ENCODE peak calls at places on chromosomes 1 and 21, in six cellular contexts. L is CD8-positive, alpha-beta memory T cell; G is psoas muscle; Z is cardiac muscle cell; U is neuronal stem cell; Y is AG04450. Q is an unnamed sample.

GRCh38 chr1:56080123-56080522 is 499.2 kb downstream of the PLPP3 start:
- DNase-seq in L (no peak), G (no peak), Z (no peak), U (no peak), Y (no peak), Q (no peak)

GRCh38 chr1:205248793-205249601 is 21.3 kb downstream of the TMCC2 start:
- DNase-seq in L (no peak), G (peak; percentile 67), Z (peak; percentile 68), U (no peak), Y (peak; percentile 51), Q (no peak)

GRCh38 chr21:44509539-44509938 is 30.5 kb downstream of the KRTAP10-1 start:
- DNase-seq in L (no peak), G (no peak), Z (no peak), U (no peak), Y (no peak), Q (no peak)

GRCh38 chr1:208990456-208990855 is 593.1 kb upstream of the CAMK1G start:
- DNase-seq in L (no peak), G (no peak), Z (no peak), U (no peak), Y (no peak), Q (no peak)

GRCh38 chr1:171420810-171421209 is 64.5 kb upstream of the PRRC2C start:
- DNase-seq in L (no peak), G (no peak), Z (no peak), U (no peak), Y (no peak), Q (no peak)

GRCh38 chr1:175506081-175506480 is 237.3 kb downstream of the TNR start:
- DNase-seq in L (no peak), G (no peak), Z (no peak), U (no peak), Y (no peak), Q (no peak)

GRCh38 chr1:180912801-180913616 is at the start of gene KIAA1614:
- DNase-seq in L (no peak), G (peak; percentile 67), Z (peak; percentile 73), U (peak; percentile 47), Y (no peak), Q (no peak)

GRCh38 chr1:233040494-233040893 is 90.1 kb downstream of the NTPCR start:
- DNase-seq in L (no peak), G (no peak), Z (no peak), U (no peak), Y (no peak), Q (no peak)

GRCh38 chr1:1356796-1357401 is 1.5 kb downstream of the MXRA8 start:
- DNase-seq in L (no peak), G (no peak), Z (no peak), U (no peak), Y (no peak), Q (no peak)

GRCh38 chr1:228013322-228014234 is 6.8 kb downstream of the WNT3A start:
- DNase-seq in L (no peak), G (peak; percentile 69), Z (no peak), U (no peak), Y (no peak), Q (no peak)

GRCh38 chr1:26225033-26225831 is 8.8 kb upstream of the CEP85 start:
- DNase-seq in L (peak; percentile 59), G (peak; percentile 85), Z (peak; percentile 61), U (peak; percentile 78), Y (no peak), Q (no peak)

GRCh38 chr1:240242601-240243144 is 151.0 kb downstream of the FMN2 start:
- DNase-seq in L (no peak), G (no peak), Z (peak; percentile 24), U (no peak), Y (peak; percentile 51), Q (no peak)

GRCh38 chr21:32134441-32135159 is 144.2 kb downstream of the MIS18A start:
- DNase-seq in L (no peak), G (no peak), Z (no peak), U (no peak), Y (no peak), Q (no peak)

GRCh38 chr1:965526-966134 is 652 bp upstream of the PLEKHN1 start:
- DNase-seq in L (no peak), G (peak; percentile 46), Z (no peak), U (no peak), Y (no peak), Q (no peak)

GRCh38 chr1:43388021-43388575 is 1.5 kb downstream of the MED8 start:
- DNase-seq in L (no peak), G (no peak), Z (no peak), U (no peak), Y (no peak), Q (peak; percentile 12)

GRCh38 chr1:172678990-172679772 is 20.3 kb downstream of the FASLG start:
- DNase-seq in L (no peak), G (no peak), Z (no peak), U (no peak), Y (no peak), Q (no peak)

GRCh38 chr1:29236743-29236992 is 346 bp downstream of the PTPRU start:
- DNase-seq in L (no peak), G (no peak), Z (no peak), U (no peak), Y (no peak), Q (no peak)

GRCh38 chr1:243421784-243422183 is 165.9 kb downstream of the SDCCAG8 start:
- DNase-seq in L (peak; percentile 58), G (peak; percentile 60), Z (peak; percentile 84), U (no peak), Y (peak; percentile 58), Q (no peak)

GRCh38 chr1:246491551-246492053 is 15.5 kb downstream of the SMYD3 start:
- DNase-seq in L (no peak), G (no peak), Z (no peak), U (no peak), Y (no peak), Q (no peak)

GRCh38 chr1:184287001-184287400 is 99.8 kb upstream of the C1orf21 start:
- DNase-seq in L (no peak), G (no peak), Z (no peak), U (no peak), Y (no peak), Q (no peak)

GRCh38 chr1:197903196-197903514 is 725 bp downstream of the C1orf53 start:
- DNase-seq in L (no peak), G (no peak), Z (no peak), U (no peak), Y (no peak), Q (no peak)

GRCh38 chr1:182752077-182752826 is 37.3 kb upstream of the NPL start:
- DNase-seq in L (no peak), G (peak; percentile 52), Z (peak; percentile 10), U (no peak), Y (peak; percentile 8), Q (no peak)

GRCh38 chr1:112818990-112819689 is 104.0 kb upstream of the PPM1J start:
- DNase-seq in L (no peak), G (no peak), Z (peak; percentile 91), U (no peak), Y (peak; percentile 39), Q (no peak)

GRCh38 chr1:183281553-183282091 is 95.6 kb downstream of the LAMC2 start:
- DNase-seq in L (peak; percentile 65), G (peak; percentile 94), Z (peak; percentile 98), U (peak; percentile 87), Y (peak; percentile 90), Q (peak; percentile 83)

GRCh38 chr1:242056988-242057744 is 58.3 kb upstream of the MAP1LC3C start:
- DNase-seq in L (no peak), G (no peak), Z (no peak), U (no peak), Y (no peak), Q (no peak)

GRCh38 chr1:67336783-67337182 is 29.1 kb downstream of the IL12RB2 start:
- DNase-seq in L (peak; percentile 48), G (no peak), Z (no peak), U (no peak), Y (no peak), Q (no peak)

GRCh38 chr1:216186131-216186530 is 237.1 kb downstream of the USH2A start:
- DNase-seq in L (no peak), G (no peak), Z (no peak), U (peak; percentile 5), Y (no peak), Q (peak; percentile 24)

GRCh38 chr1:247386217-247386616 is 29.8 kb upstream of the NLRP3 start:
- DNase-seq in L (no peak), G (no peak), Z (no peak), U (no peak), Y (no peak), Q (no peak)

GRCh38 chr1:65469889-65470340 is 49.4 kb downstream of the LEPR start:
- DNase-seq in L (no peak), G (no peak), Z (peak; percentile 84), U (no peak), Y (no peak), Q (no peak)

DNA sequence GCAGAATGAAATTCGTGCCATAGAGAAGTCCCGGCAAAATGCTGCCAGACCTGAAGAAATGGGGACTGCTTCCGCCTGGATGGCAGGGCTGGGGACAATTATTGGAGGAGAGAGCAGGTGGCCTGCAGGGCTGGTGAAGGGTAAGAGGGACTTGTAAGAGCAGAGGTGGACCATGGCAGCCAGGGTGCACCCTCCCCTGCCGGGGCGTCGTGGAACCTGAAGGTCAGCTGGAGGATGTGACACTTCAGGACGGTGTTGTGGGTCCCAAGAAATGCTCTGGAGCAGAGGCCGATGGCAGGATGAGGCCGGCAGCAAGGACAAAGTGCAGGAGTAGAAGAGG is 40.3 kb downstream of the RIPK4 start:
- DNase-seq in L (no peak), G (no peak), Z (no peak), U (no peak), Y (no peak), Q (no peak)
- H3K4me3 ChIP-seq in L (no peak overlapping the region), G (no peak overlapping the region), Z (no peak overlapping the region), U (no peak overlapping the region), Y (no peak overlapping the region), Q (no peak overlapping the region)

DNA sequence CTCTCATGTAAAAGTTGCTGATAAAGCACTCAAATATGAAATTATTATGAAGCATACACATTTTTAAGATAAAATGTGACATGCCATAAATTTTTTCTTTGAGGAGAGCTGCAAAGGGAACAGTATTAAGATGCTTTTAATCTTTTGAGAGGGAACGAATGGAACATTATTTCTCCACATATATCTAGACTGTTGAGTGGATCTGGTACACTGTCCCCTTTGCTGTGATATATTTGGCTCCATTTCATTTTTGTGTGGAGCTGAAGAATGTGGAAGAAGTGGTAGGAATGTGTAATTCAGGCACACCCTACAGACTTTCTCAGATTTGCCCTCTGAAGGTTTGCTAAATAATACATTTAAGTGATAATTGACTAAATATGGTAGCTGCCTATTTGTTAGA is 31.7 kb downstream of the PGM1 start:
- DNase-seq in L (no peak), G (no peak), Z (peak; percentile 81), U (no peak), Y (no peak), Q (no peak)
- H3K27ac ChIP-seq in L (no peak overlapping the region), G (peak overlapping the region; percentile 81), Z (no peak overlapping the region), U (no peak overlapping the region), Y (no peak overlapping the region), Q (no peak overlapping the region)

DNA sequence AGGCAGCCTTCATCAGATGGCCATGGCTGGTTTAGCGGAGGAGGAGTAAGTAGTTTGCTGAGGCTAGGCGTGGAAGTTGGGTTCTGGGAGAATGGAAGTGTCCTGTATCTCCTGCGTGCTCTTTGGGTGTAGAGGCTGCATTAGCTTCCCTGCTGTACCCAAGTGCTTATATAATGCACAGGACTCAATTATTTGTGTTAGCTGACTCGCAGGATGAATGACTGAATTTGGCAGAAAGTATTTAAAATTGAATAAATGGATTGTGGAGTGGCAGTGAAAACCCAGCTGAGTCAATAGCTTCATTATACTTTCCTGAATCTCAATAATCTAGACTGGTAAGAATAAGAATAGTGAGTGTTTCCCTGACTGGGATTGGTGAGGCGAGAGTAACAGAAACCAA is 13.8 kb downstream of the DNTTIP2 start:
- DNase-seq in L (no peak), G (no peak), Z (no peak), U (no peak), Y (no peak), Q (no peak)
- H3K4me3 ChIP-seq in L (no peak overlapping the region), G (no peak overlapping the region), Z (no peak overlapping the region), U (no peak overlapping the region), Y (no peak overlapping the region), Q (no peak overlapping the region)

GRCh38 chr1:6002714-6003501 is 10.7 kb upstream of the NPHP4 start:
- DNase-seq in L (no peak), G (peak; percentile 46), Z (no peak), U (no peak), Y (no peak), Q (peak; percentile 58)
- H3K27ac ChIP-seq in L (no peak overlapping the region), G (no peak overlapping the region), Z (no peak overlapping the region), U (peak overlapping the region; percentile 52), Y (no peak overlapping the region), Q (peak overlapping the region; percentile 76)

Q was measured in WERI-Rb-1.